ENCODE peak calls at places on chromosomes 6 and 20, in eight cellular contexts. One of them, this sample, is unnamed.

GRCh38 chr20:46828471-46828870 is 66.2 kb upstream of the EYA2 start:
- DNase-seq in fibroblast of the aortic adventitia: peak; percentile 67
- DNase-seq in mucosa of descending colon: no peak
- DNase-seq in astrocyte: peak; percentile 74
- DNase-seq in sigmoid colon: no peak
- DNase-seq in OCI-LY7: no peak
- DNase-seq in ovary: no peak
- DNase-seq in Calu3: no peak
- DNase-seq in this sample: peak; percentile 57

GRCh38 chr6:47180633-47181032 is 129.1 kb downstream of the TNFRSF21 start:
- DNase-seq in mucosa of descending colon: no peak
- DNase-seq in astrocyte: no peak
- DNase-seq in ovary: no peak
- DNase-seq in OCI-LY7: no peak
- DNase-seq in sigmoid colon: no peak
- DNase-seq in Calu3: no peak
- DNase-seq in fibroblast of the aortic adventitia: peak; percentile 26
- DNase-seq in this sample: peak; percentile 80

GRCh38 chr6:27809067-27809938 is 102.9 kb downstream of the OR2B2 start:
- DNase-seq in astrocyte: no peak
- DNase-seq in sigmoid colon: no peak
- DNase-seq in mucosa of descending colon: no peak
- DNase-seq in Calu3: no peak
- DNase-seq in fibroblast of the aortic adventitia: no peak
- DNase-seq in ovary: no peak
- DNase-seq in OCI-LY7: peak; percentile 65
- DNase-seq in this sample: no peak

GRCh38 chr6:118468682-118469465 is 79.2 kb upstream of the PLN start:
- DNase-seq in sigmoid colon: no peak
- DNase-seq in OCI-LY7: no peak
- DNase-seq in fibroblast of the aortic adventitia: no peak
- DNase-seq in ovary: no peak
- DNase-seq in mucosa of descending colon: no peak
- DNase-seq in Calu3: no peak
- DNase-seq in astrocyte: peak; percentile 26
- DNase-seq in this sample: peak; percentile 37

GRCh38 chr6:153038378-153038777 is 35.9 kb upstream of the MTRF1L start:
- DNase-seq in OCI-LY7: no peak
- DNase-seq in mucosa of descending colon: no peak
- DNase-seq in ovary: no peak
- DNase-seq in astrocyte: peak; percentile 40
- DNase-seq in sigmoid colon: no peak
- DNase-seq in fibroblast of the aortic adventitia: peak; percentile 74
- DNase-seq in Calu3: no peak
- DNase-seq in this sample: peak; percentile 43

GRCh38 chr6:5084192-5084786 is 852 bp upstream of the PPP1R3G start:
- DNase-seq in ovary: peak; percentile 22
- DNase-seq in sigmoid colon: peak; percentile 75
- DNase-seq in astrocyte: no peak
- DNase-seq in OCI-LY7: no peak
- DNase-seq in mucosa of descending colon: peak; percentile 44
- DNase-seq in fibroblast of the aortic adventitia: no peak
- DNase-seq in Calu3: no peak
- DNase-seq in this sample: no peak

GRCh38 chr20:31707994-31708744 is 14.5 kb downstream of the BCL2L1 start:
- DNase-seq in ovary: no peak
- DNase-seq in astrocyte: no peak
- DNase-seq in fibroblast of the aortic adventitia: no peak
- DNase-seq in sigmoid colon: peak; percentile 81
- DNase-seq in OCI-LY7: peak; percentile 93
- DNase-seq in Calu3: peak; percentile 73
- DNase-seq in mucosa of descending colon: peak; percentile 77
- DNase-seq in this sample: no peak

GRCh38 chr6:163825033-163825432 is 410.5 kb downstream of the QKI start:
- DNase-seq in mucosa of descending colon: no peak
- DNase-seq in Calu3: peak; percentile 7
- DNase-seq in fibroblast of the aortic adventitia: no peak
- DNase-seq in sigmoid colon: no peak
- DNase-seq in astrocyte: peak; percentile 95
- DNase-seq in OCI-LY7: no peak
- DNase-seq in ovary: no peak
- DNase-seq in this sample: peak; percentile 1

GRCh38 chr6:97572943-97573342 is 289.9 kb upstream of the MMS22L start:
- DNase-seq in sigmoid colon: no peak
- DNase-seq in mucosa of descending colon: no peak
- DNase-seq in fibroblast of the aortic adventitia: no peak
- DNase-seq in Calu3: no peak
- DNase-seq in astrocyte: no peak
- DNase-seq in ovary: no peak
- DNase-seq in OCI-LY7: no peak
- DNase-seq in this sample: no peak

GRCh38 chr20:60427516-60427915 is 469.3 kb downstream of the CDH26 start:
- DNase-seq in OCI-LY7: no peak
- DNase-seq in Calu3: no peak
- DNase-seq in fibroblast of the aortic adventitia: no peak
- DNase-seq in astrocyte: no peak
- DNase-seq in sigmoid colon: no peak
- DNase-seq in mucosa of descending colon: no peak
- DNase-seq in ovary: no peak
- DNase-seq in this sample: no peak

GRCh38 chr20:52190437-52191131 is 995 bp downstream of the ZFP64 start:
- DNase-seq in ovary: peak; percentile 11
- DNase-seq in fibroblast of the aortic adventitia: peak; percentile 25
- DNase-seq in sigmoid colon: no peak
- DNase-seq in Calu3: peak; percentile 61
- DNase-seq in mucosa of descending colon: peak; percentile 76
- DNase-seq in OCI-LY7: peak; percentile 60
- DNase-seq in astrocyte: no peak
- DNase-seq in this sample: peak; percentile 12

GRCh38 chr6:33613794-33614166 is 7.3 kb upstream of the ITPR3 start:
- DNase-seq in fibroblast of the aortic adventitia: peak; percentile 82
- DNase-seq in OCI-LY7: no peak
- DNase-seq in Calu3: peak; percentile 70
- DNase-seq in astrocyte: peak; percentile 82
- DNase-seq in ovary: no peak
- DNase-seq in sigmoid colon: peak; percentile 78
- DNase-seq in mucosa of descending colon: no peak
- DNase-seq in this sample: no peak

GRCh38 chr6:111092006-111092405 is 4.7 kb downstream of the SLC16A10 start:
- DNase-seq in astrocyte: no peak
- DNase-seq in Calu3: no peak
- DNase-seq in sigmoid colon: no peak
- DNase-seq in fibroblast of the aortic adventitia: no peak
- DNase-seq in ovary: no peak
- DNase-seq in mucosa of descending colon: no peak
- DNase-seq in OCI-LY7: no peak
- DNase-seq in this sample: no peak

GRCh38 chr20:20604357-20604756 is 108.1 kb downstream of the RALGAPA2 start:
- DNase-seq in Calu3: no peak
- DNase-seq in astrocyte: no peak
- DNase-seq in fibroblast of the aortic adventitia: no peak
- DNase-seq in ovary: no peak
- DNase-seq in mucosa of descending colon: no peak
- DNase-seq in OCI-LY7: no peak
- DNase-seq in sigmoid colon: no peak
- DNase-seq in this sample: no peak

GRCh38 chr6:40585661-40586269 is 1.4 kb downstream of the LRFN2 start:
- DNase-seq in Calu3: no peak
- DNase-seq in astrocyte: no peak
- DNase-seq in OCI-LY7: no peak
- DNase-seq in fibroblast of the aortic adventitia: no peak
- DNase-seq in mucosa of descending colon: no peak
- DNase-seq in sigmoid colon: no peak
- DNase-seq in ovary: no peak
- DNase-seq in this sample: no peak

GRCh38 chr20:40892642-40893041 is 136.0 kb upstream of the TOP1 start:
- DNase-seq in ovary: no peak
- DNase-seq in Calu3: no peak
- DNase-seq in fibroblast of the aortic adventitia: no peak
- DNase-seq in mucosa of descending colon: no peak
- DNase-seq in OCI-LY7: peak; percentile 85
- DNase-seq in sigmoid colon: no peak
- DNase-seq in astrocyte: no peak
- DNase-seq in this sample: no peak
- TF ChIP-seq CTCF in ovary: no peak
- TF ChIP-seq CTCF in Calu3: no peak
- TF ChIP-seq CTCF in fibroblast of the aortic adventitia: no peak
- TF ChIP-seq CTCF in mucosa of descending colon: no peak
- TF ChIP-seq CTCF in OCI-LY7: peak; percentile 75
- TF ChIP-seq CTCF in sigmoid colon: no peak
- TF ChIP-seq CTCF in astrocyte: no peak
- TF ChIP-seq CTCF in this sample: no peak

GRCh38 chr6:54697423-54697822 is 149.1 kb upstream of the FAM83B start:
- DNase-seq in ovary: no peak
- DNase-seq in fibroblast of the aortic adventitia: peak; percentile 11
- DNase-seq in astrocyte: no peak
- DNase-seq in OCI-LY7: no peak
- DNase-seq in mucosa of descending colon: no peak
- DNase-seq in Calu3: peak; percentile 19
- DNase-seq in sigmoid colon: no peak
- DNase-seq in this sample: no peak
- TF ChIP-seq CTCF in ovary: no peak
- TF ChIP-seq CTCF in fibroblast of the aortic adventitia: no peak
- TF ChIP-seq CTCF in astrocyte: no peak
- TF ChIP-seq CTCF in OCI-LY7: no peak
- TF ChIP-seq CTCF in mucosa of descending colon: no peak
- TF ChIP-seq CTCF in Calu3: no peak
- TF ChIP-seq CTCF in sigmoid colon: no peak
- TF ChIP-seq CTCF in this sample: peak; percentile 33

GRCh38 chr6:32210191-32210601 is 13.7 kb downstream of the NOTCH4 start:
- DNase-seq in OCI-LY7: no peak
- DNase-seq in fibroblast of the aortic adventitia: no peak
- DNase-seq in astrocyte: no peak
- DNase-seq in ovary: no peak
- DNase-seq in Calu3: no peak
- DNase-seq in sigmoid colon: peak; percentile 24
- DNase-seq in mucosa of descending colon: no peak
- DNase-seq in this sample: no peak
- TF ChIP-seq CTCF in OCI-LY7: no peak
- TF ChIP-seq CTCF in fibroblast of the aortic adventitia: no peak
- TF ChIP-seq CTCF in astrocyte: no peak
- TF ChIP-seq CTCF in ovary: no peak
- TF ChIP-seq CTCF in Calu3: no peak
- TF ChIP-seq CTCF in sigmoid colon: no peak
- TF ChIP-seq CTCF in mucosa of descending colon: no peak
- TF ChIP-seq CTCF in this sample: no peak

DNA sequence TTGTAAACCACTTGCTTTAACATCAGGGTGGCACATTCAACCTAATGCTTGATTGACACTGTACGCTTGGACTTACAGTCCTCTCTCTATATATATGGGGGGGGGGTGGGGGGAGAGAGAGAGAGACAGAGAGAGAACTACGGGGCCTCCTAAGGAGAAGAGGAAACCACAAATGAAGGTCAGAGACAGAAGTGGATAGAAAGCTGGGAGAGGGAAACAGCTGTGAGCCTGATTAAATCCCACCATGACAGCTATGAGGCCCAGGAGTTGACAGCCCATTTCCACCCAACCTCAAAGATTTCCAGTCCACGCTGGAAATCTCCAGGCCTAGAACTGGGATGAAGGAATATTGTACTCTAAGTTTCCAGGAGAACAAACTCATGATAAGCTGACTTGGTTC is 14.7 kb upstream of the BTN1A1 start:
- DNase-seq in astrocyte: no peak
- DNase-seq in ovary: no peak
- DNase-seq in fibroblast of the aortic adventitia: no peak
- DNase-seq in mucosa of descending colon: no peak
- DNase-seq in Calu3: no peak
- DNase-seq in OCI-LY7: no peak
- DNase-seq in sigmoid colon: no peak
- DNase-seq in this sample: no peak
- TF ChIP-seq CTCF in astrocyte: no peak
- TF ChIP-seq CTCF in ovary: no peak
- TF ChIP-seq CTCF in fibroblast of the aortic adventitia: no peak
- TF ChIP-seq CTCF in mucosa of descending colon: no peak
- TF ChIP-seq CTCF in Calu3: no peak
- TF ChIP-seq CTCF in OCI-LY7: no peak
- TF ChIP-seq CTCF in sigmoid colon: no peak
- TF ChIP-seq CTCF in this sample: no peak

GRCh38 chr6:158752613-158753012 is 66.6 kb downstream of the EZR start:
- DNase-seq in sigmoid colon: peak; percentile 78
- DNase-seq in OCI-LY7: peak; percentile 58
- DNase-seq in fibroblast of the aortic adventitia: peak; percentile 23
- DNase-seq in Calu3: peak; percentile 70
- DNase-seq in ovary: no peak
- DNase-seq in mucosa of descending colon: no peak
- DNase-seq in astrocyte: no peak
- DNase-seq in this sample: no peak
- TF ChIP-seq CTCF in sigmoid colon: no peak
- TF ChIP-seq CTCF in OCI-LY7: peak; percentile 68
- TF ChIP-seq CTCF in fibroblast of the aortic adventitia: peak; percentile 7
- TF ChIP-seq CTCF in Calu3: peak; percentile 23
- TF ChIP-seq CTCF in ovary: no peak
- TF ChIP-seq CTCF in mucosa of descending colon: no peak
- TF ChIP-seq CTCF in astrocyte: no peak
- TF ChIP-seq CTCF in this sample: peak; percentile 48

This sample was measured in brain microvascular endothelial cell.